ENCODE peak calls at places on chromosomes 11 and 22, in seven cellular contexts. One of them, this sample, is unnamed.

GRCh38 chr11:34002420-34002819 is 49.1 kb upstream of the CAPRIN1 start:
- DNase-seq in NCI-H460: no peak
- DNase-seq in progenitor cell of endocrine pancreas: no peak
- DNase-seq in iris pigment epithelial cell: no peak
- DNase-seq in AG09319: no peak
- DNase-seq in SJCRH30: no peak
- DNase-seq in MV-4-11: no peak
- DNase-seq in this sample: peak

GRCh38 chr22:28955817-28956216 is 72.4 kb downstream of the ZNRF3 start:
- DNase-seq in progenitor cell of endocrine pancreas: no peak
- DNase-seq in AG09319: no peak
- DNase-seq in NCI-H460: no peak
- DNase-seq in MV-4-11: peak
- DNase-seq in iris pigment epithelial cell: peak
- DNase-seq in SJCRH30: peak
- DNase-seq in this sample: no peak

GRCh38 chr11:9753031-9753430 is 89.2 kb downstream of the SWAP70 start:
- DNase-seq in MV-4-11: peak
- DNase-seq in AG09319: no peak
- DNase-seq in progenitor cell of endocrine pancreas: no peak
- DNase-seq in NCI-H460: no peak
- DNase-seq in SJCRH30: no peak
- DNase-seq in iris pigment epithelial cell: peak
- DNase-seq in this sample: no peak

GRCh38 chr11:126636911-126637799 is 281.7 kb downstream of the ST3GAL4 start:
- DNase-seq in iris pigment epithelial cell: peak
- DNase-seq in MV-4-11: no peak
- DNase-seq in NCI-H460: no peak
- DNase-seq in progenitor cell of endocrine pancreas: no peak
- DNase-seq in AG09319: no peak
- DNase-seq in SJCRH30: no peak
- DNase-seq in this sample: no peak

GRCh38 chr11:121700968-121701367 is 248.2 kb upstream of the SORL1-AS1 start:
- DNase-seq in iris pigment epithelial cell: no peak
- DNase-seq in AG09319: no peak
- DNase-seq in progenitor cell of endocrine pancreas: no peak
- DNase-seq in MV-4-11: no peak
- DNase-seq in SJCRH30: no peak
- DNase-seq in NCI-H460: no peak
- DNase-seq in this sample: no peak

GRCh38 chr11:87423161-87423560 is 385.4 kb downstream of the TMEM135 start:
- DNase-seq in NCI-H460: no peak
- DNase-seq in progenitor cell of endocrine pancreas: no peak
- DNase-seq in iris pigment epithelial cell: no peak
- DNase-seq in SJCRH30: no peak
- DNase-seq in MV-4-11: no peak
- DNase-seq in AG09319: no peak
- DNase-seq in this sample: no peak

GRCh38 chr11:34977039-34977906 is 60.9 kb downstream of the PDHX start:
- DNase-seq in progenitor cell of endocrine pancreas: no peak
- DNase-seq in SJCRH30: no peak
- DNase-seq in NCI-H460: no peak
- DNase-seq in MV-4-11: peak
- DNase-seq in AG09319: peak
- DNase-seq in iris pigment epithelial cell: peak
- DNase-seq in this sample: no peak

GRCh38 chr11:62013266-62014157 is 46.1 kb upstream of the FTH1 start:
- DNase-seq in SJCRH30: no peak
- DNase-seq in AG09319: peak
- DNase-seq in iris pigment epithelial cell: no peak
- DNase-seq in MV-4-11: no peak
- DNase-seq in NCI-H460: no peak
- DNase-seq in progenitor cell of endocrine pancreas: no peak
- DNase-seq in this sample: no peak

GRCh38 chr11:47177229-47177845 is 658 bp upstream of the ARFGAP2 start:
- DNase-seq in iris pigment epithelial cell: peak
- DNase-seq in NCI-H460: peak
- DNase-seq in SJCRH30: peak
- DNase-seq in AG09319: peak
- DNase-seq in progenitor cell of endocrine pancreas: no peak
- DNase-seq in MV-4-11: peak
- DNase-seq in this sample: peak

GRCh38 chr11:18750944-18751343 is 25.0 kb upstream of the IGSF22 start:
- DNase-seq in SJCRH30: no peak
- DNase-seq in MV-4-11: no peak
- DNase-seq in iris pigment epithelial cell: no peak
- DNase-seq in AG09319: no peak
- DNase-seq in NCI-H460: no peak
- DNase-seq in progenitor cell of endocrine pancreas: no peak
- DNase-seq in this sample: no peak

GRCh38 chr11:59755701-59756495 is 722 bp downstream of the STX3 start:
- DNase-seq in iris pigment epithelial cell: peak
- DNase-seq in AG09319: peak
- DNase-seq in progenitor cell of endocrine pancreas: peak
- DNase-seq in MV-4-11: peak
- DNase-seq in NCI-H460: no peak
- DNase-seq in SJCRH30: peak
- DNase-seq in this sample: peak

GRCh38 chr11:18368236-18368635 is 26.1 kb upstream of the LDHA start:
- DNase-seq in NCI-H460: no peak
- DNase-seq in progenitor cell of endocrine pancreas: no peak
- DNase-seq in AG09319: no peak
- DNase-seq in MV-4-11: no peak
- DNase-seq in iris pigment epithelial cell: peak
- DNase-seq in SJCRH30: no peak
- DNase-seq in this sample: no peak

GRCh38 chr11:117857734-117858369 is 18.6 kb downstream of the FXYD6 start:
- DNase-seq in progenitor cell of endocrine pancreas: no peak
- DNase-seq in iris pigment epithelial cell: no peak
- DNase-seq in AG09319: no peak
- DNase-seq in SJCRH30: no peak
- DNase-seq in NCI-H460: no peak
- DNase-seq in MV-4-11: no peak
- DNase-seq in this sample: no peak

GRCh38 chr11:94877446-94878200 is 95.7 kb downstream of the CWC15 start:
- DNase-seq in progenitor cell of endocrine pancreas: no peak
- DNase-seq in SJCRH30: no peak
- DNase-seq in MV-4-11: no peak
- DNase-seq in AG09319: no peak
- DNase-seq in iris pigment epithelial cell: peak
- DNase-seq in NCI-H460: no peak
- DNase-seq in this sample: peak

GRCh38 chr11:69480547-69481392 is 693 bp upstream of the LINC01488 start:
- DNase-seq in AG09319: no peak
- DNase-seq in iris pigment epithelial cell: peak
- DNase-seq in SJCRH30: no peak
- DNase-seq in progenitor cell of endocrine pancreas: no peak
- DNase-seq in NCI-H460: no peak
- DNase-seq in MV-4-11: no peak
- DNase-seq in this sample: no peak

GRCh38 chr22:46792061-46792796 is 29.8 kb downstream of the TBC1D22A start:
- DNase-seq in NCI-H460: no peak
- DNase-seq in progenitor cell of endocrine pancreas: no peak
- DNase-seq in MV-4-11: no peak
- DNase-seq in AG09319: no peak
- DNase-seq in SJCRH30: no peak
- DNase-seq in iris pigment epithelial cell: no peak
- DNase-seq in this sample: no peak

GRCh38 chr11:14312736-14313438 is 46.1 kb downstream of the RRAS2 start:
- DNase-seq in iris pigment epithelial cell: peak
- DNase-seq in SJCRH30: no peak
- DNase-seq in AG09319: no peak
- DNase-seq in progenitor cell of endocrine pancreas: no peak
- DNase-seq in MV-4-11: no peak
- DNase-seq in NCI-H460: no peak
- DNase-seq in this sample: no peak

GRCh38 chr22:41285820-41286638 is at the start of gene RANGAP1:
- DNase-seq in progenitor cell of endocrine pancreas: peak
- DNase-seq in MV-4-11: peak
- DNase-seq in iris pigment epithelial cell: peak
- DNase-seq in SJCRH30: peak
- DNase-seq in AG09319: peak
- DNase-seq in NCI-H460: peak
- DNase-seq in this sample: peak

GRCh38 chr11:32358729-32359128 is 76.6 kb downstream of the WT1 start:
- DNase-seq in NCI-H460: no peak
- DNase-seq in SJCRH30: peak
- DNase-seq in MV-4-11: no peak
- DNase-seq in AG09319: no peak
- DNase-seq in iris pigment epithelial cell: no peak
- DNase-seq in progenitor cell of endocrine pancreas: no peak
- DNase-seq in this sample: peak

GRCh38 chr11:80309301-80309700 is 868.5 kb upstream of the TENM4 start:
- DNase-seq in progenitor cell of endocrine pancreas: no peak
- DNase-seq in iris pigment epithelial cell: no peak
- DNase-seq in NCI-H460: no peak
- DNase-seq in AG09319: no peak
- DNase-seq in SJCRH30: no peak
- DNase-seq in MV-4-11: no peak
- DNase-seq in this sample: no peak

GRCh38 chr22:42644422-42645340 is 4.3 kb upstream of the ATP5MGL start:
- DNase-seq in NCI-H460: no peak
- DNase-seq in iris pigment epithelial cell: peak
- DNase-seq in progenitor cell of endocrine pancreas: no peak
- DNase-seq in SJCRH30: peak
- DNase-seq in MV-4-11: peak
- DNase-seq in AG09319: no peak
- DNase-seq in this sample: peak

GRCh38 chr11:105988197-105988596 is 33.8 kb downstream of the MSANTD4 start:
- DNase-seq in NCI-H460: no peak
- DNase-seq in progenitor cell of endocrine pancreas: no peak
- DNase-seq in MV-4-11: no peak
- DNase-seq in iris pigment epithelial cell: no peak
- DNase-seq in AG09319: no peak
- DNase-seq in SJCRH30: no peak
- DNase-seq in this sample: no peak

This sample was measured in D341Med.